ENCODE peak calls at places on chromosomes 12 and 14, in ten cellular contexts. One of them, this sample, is unnamed.

GRCh38 chr12:124904306-124905098 is 9.9 kb downstream of the UBC start:
- ATAC-seq in lower lobe of right lung: peak
- ATAC-seq in activated CD8-positive, alpha-beta T cell treated with anti-CD3 and anti-CD28 coated beads for 36 hours: no peak
- ATAC-seq in effector memory CD8-positive, alpha-beta T cell: no peak
- ATAC-seq in left lung: peak
- ATAC-seq in stimulated activated naive CD8-positive, alpha-beta T cell treated with anti-CD3 and anti-CD28 coated beads, Interleukin-15, amount 100 ng/mL, for 72 hours: no peak
- ATAC-seq in heart right ventricle: peak
- ATAC-seq in naive B cell: no peak
- ATAC-seq in central memory CD8-positive, alpha-beta T cell: no peak
- ATAC-seq in heart left ventricle: peak
- ATAC-seq in this sample: no peak

GRCh38 chr12:8629486-8630033 is 16.9 kb upstream of the AICDA start:
- ATAC-seq in lower lobe of right lung: no peak
- ATAC-seq in activated CD8-positive, alpha-beta T cell treated with anti-CD3 and anti-CD28 coated beads for 36 hours: peak
- ATAC-seq in effector memory CD8-positive, alpha-beta T cell: no peak
- ATAC-seq in left lung: no peak
- ATAC-seq in stimulated activated naive CD8-positive, alpha-beta T cell treated with anti-CD3 and anti-CD28 coated beads, Interleukin-15, amount 100 ng/mL, for 72 hours: peak
- ATAC-seq in heart right ventricle: no peak
- ATAC-seq in naive B cell: peak
- ATAC-seq in central memory CD8-positive, alpha-beta T cell: no peak
- ATAC-seq in heart left ventricle: no peak
- ATAC-seq in this sample: peak

GRCh38 chr12:77995436-77996167 is 164.9 kb downstream of the NAV3 start:
- ATAC-seq in lower lobe of right lung: no peak
- ATAC-seq in activated CD8-positive, alpha-beta T cell treated with anti-CD3 and anti-CD28 coated beads for 36 hours: peak
- ATAC-seq in effector memory CD8-positive, alpha-beta T cell: no peak
- ATAC-seq in left lung: no peak
- ATAC-seq in stimulated activated naive CD8-positive, alpha-beta T cell treated with anti-CD3 and anti-CD28 coated beads, Interleukin-15, amount 100 ng/mL, for 72 hours: peak
- ATAC-seq in heart right ventricle: no peak
- ATAC-seq in naive B cell: no peak
- ATAC-seq in central memory CD8-positive, alpha-beta T cell: no peak
- ATAC-seq in heart left ventricle: no peak
- ATAC-seq in this sample: peak

GRCh38 chr12:132446535-132447326 is 43.2 kb upstream of the FBRSL1 start:
- ATAC-seq in lower lobe of right lung: no peak
- ATAC-seq in activated CD8-positive, alpha-beta T cell treated with anti-CD3 and anti-CD28 coated beads for 36 hours: no peak
- ATAC-seq in effector memory CD8-positive, alpha-beta T cell: no peak
- ATAC-seq in left lung: no peak
- ATAC-seq in stimulated activated naive CD8-positive, alpha-beta T cell treated with anti-CD3 and anti-CD28 coated beads, Interleukin-15, amount 100 ng/mL, for 72 hours: no peak
- ATAC-seq in heart right ventricle: no peak
- ATAC-seq in naive B cell: no peak
- ATAC-seq in central memory CD8-positive, alpha-beta T cell: no peak
- ATAC-seq in heart left ventricle: no peak
- ATAC-seq in this sample: no peak

GRCh38 chr14:32327255-32327961 is 1.7 kb upstream of the AKAP6 start:
- ATAC-seq in lower lobe of right lung: no peak
- ATAC-seq in activated CD8-positive, alpha-beta T cell treated with anti-CD3 and anti-CD28 coated beads for 36 hours: peak
- ATAC-seq in effector memory CD8-positive, alpha-beta T cell: no peak
- ATAC-seq in left lung: no peak
- ATAC-seq in stimulated activated naive CD8-positive, alpha-beta T cell treated with anti-CD3 and anti-CD28 coated beads, Interleukin-15, amount 100 ng/mL, for 72 hours: peak
- ATAC-seq in heart right ventricle: no peak
- ATAC-seq in naive B cell: no peak
- ATAC-seq in central memory CD8-positive, alpha-beta T cell: no peak
- ATAC-seq in heart left ventricle: peak
- ATAC-seq in this sample: no peak

GRCh38 chr14:95322646-95323045 is 2.9 kb upstream of the CLMN start:
- ATAC-seq in lower lobe of right lung: no peak
- ATAC-seq in activated CD8-positive, alpha-beta T cell treated with anti-CD3 and anti-CD28 coated beads for 36 hours: no peak
- ATAC-seq in effector memory CD8-positive, alpha-beta T cell: no peak
- ATAC-seq in left lung: no peak
- ATAC-seq in stimulated activated naive CD8-positive, alpha-beta T cell treated with anti-CD3 and anti-CD28 coated beads, Interleukin-15, amount 100 ng/mL, for 72 hours: no peak
- ATAC-seq in heart right ventricle: no peak
- ATAC-seq in naive B cell: no peak
- ATAC-seq in central memory CD8-positive, alpha-beta T cell: no peak
- ATAC-seq in heart left ventricle: no peak
- ATAC-seq in this sample: no peak

GRCh38 chr14:104264495-104265265 is 126.3 kb downstream of the KIF26A start:
- ATAC-seq in lower lobe of right lung: no peak
- ATAC-seq in activated CD8-positive, alpha-beta T cell treated with anti-CD3 and anti-CD28 coated beads for 36 hours: no peak
- ATAC-seq in effector memory CD8-positive, alpha-beta T cell: no peak
- ATAC-seq in left lung: no peak
- ATAC-seq in stimulated activated naive CD8-positive, alpha-beta T cell treated with anti-CD3 and anti-CD28 coated beads, Interleukin-15, amount 100 ng/mL, for 72 hours: no peak
- ATAC-seq in heart right ventricle: no peak
- ATAC-seq in naive B cell: no peak
- ATAC-seq in central memory CD8-positive, alpha-beta T cell: no peak
- ATAC-seq in heart left ventricle: no peak
- ATAC-seq in this sample: no peak

GRCh38 chr12:71981149-71981548 is 42.5 kb downstream of the TPH2 start:
- ATAC-seq in lower lobe of right lung: no peak
- ATAC-seq in activated CD8-positive, alpha-beta T cell treated with anti-CD3 and anti-CD28 coated beads for 36 hours: no peak
- ATAC-seq in effector memory CD8-positive, alpha-beta T cell: no peak
- ATAC-seq in left lung: no peak
- ATAC-seq in stimulated activated naive CD8-positive, alpha-beta T cell treated with anti-CD3 and anti-CD28 coated beads, Interleukin-15, amount 100 ng/mL, for 72 hours: no peak
- ATAC-seq in heart right ventricle: no peak
- ATAC-seq in naive B cell: no peak
- ATAC-seq in central memory CD8-positive, alpha-beta T cell: no peak
- ATAC-seq in heart left ventricle: no peak
- ATAC-seq in this sample: no peak

GRCh38 chr14:68216072-68216471 is 396.5 kb downstream of the RAD51B start:
- ATAC-seq in lower lobe of right lung: no peak
- ATAC-seq in activated CD8-positive, alpha-beta T cell treated with anti-CD3 and anti-CD28 coated beads for 36 hours: no peak
- ATAC-seq in effector memory CD8-positive, alpha-beta T cell: no peak
- ATAC-seq in left lung: no peak
- ATAC-seq in stimulated activated naive CD8-positive, alpha-beta T cell treated with anti-CD3 and anti-CD28 coated beads, Interleukin-15, amount 100 ng/mL, for 72 hours: no peak
- ATAC-seq in heart right ventricle: no peak
- ATAC-seq in naive B cell: no peak
- ATAC-seq in central memory CD8-positive, alpha-beta T cell: no peak
- ATAC-seq in heart left ventricle: no peak
- ATAC-seq in this sample: no peak

GRCh38 chr14:56300495-56300894 is 182.3 kb downstream of the PELI2 start:
- ATAC-seq in lower lobe of right lung: no peak
- ATAC-seq in activated CD8-positive, alpha-beta T cell treated with anti-CD3 and anti-CD28 coated beads for 36 hours: no peak
- ATAC-seq in effector memory CD8-positive, alpha-beta T cell: no peak
- ATAC-seq in left lung: no peak
- ATAC-seq in stimulated activated naive CD8-positive, alpha-beta T cell treated with anti-CD3 and anti-CD28 coated beads, Interleukin-15, amount 100 ng/mL, for 72 hours: no peak
- ATAC-seq in heart right ventricle: no peak
- ATAC-seq in naive B cell: no peak
- ATAC-seq in central memory CD8-positive, alpha-beta T cell: no peak
- ATAC-seq in heart left ventricle: no peak
- ATAC-seq in this sample: no peak

GRCh38 chr12:15701721-15702156 is 87.4 kb downstream of the EPS8 start:
- ATAC-seq in lower lobe of right lung: peak
- ATAC-seq in activated CD8-positive, alpha-beta T cell treated with anti-CD3 and anti-CD28 coated beads for 36 hours: peak
- ATAC-seq in effector memory CD8-positive, alpha-beta T cell: no peak
- ATAC-seq in left lung: peak
- ATAC-seq in stimulated activated naive CD8-positive, alpha-beta T cell treated with anti-CD3 and anti-CD28 coated beads, Interleukin-15, amount 100 ng/mL, for 72 hours: peak
- ATAC-seq in heart right ventricle: peak
- ATAC-seq in naive B cell: no peak
- ATAC-seq in central memory CD8-positive, alpha-beta T cell: no peak
- ATAC-seq in heart left ventricle: peak
- ATAC-seq in this sample: no peak

GRCh38 chr12:6850796-6851152 is 312 bp downstream of the CDCA3 start:
- ATAC-seq in lower lobe of right lung: no peak
- ATAC-seq in activated CD8-positive, alpha-beta T cell treated with anti-CD3 and anti-CD28 coated beads for 36 hours: no peak
- ATAC-seq in effector memory CD8-positive, alpha-beta T cell: no peak
- ATAC-seq in left lung: no peak
- ATAC-seq in stimulated activated naive CD8-positive, alpha-beta T cell treated with anti-CD3 and anti-CD28 coated beads, Interleukin-15, amount 100 ng/mL, for 72 hours: no peak
- ATAC-seq in heart right ventricle: no peak
- ATAC-seq in naive B cell: no peak
- ATAC-seq in central memory CD8-positive, alpha-beta T cell: no peak
- ATAC-seq in heart left ventricle: no peak
- ATAC-seq in this sample: no peak

GRCh38 chr14:65170768-65171251 is 68.5 kb upstream of the MAX start:
- ATAC-seq in lower lobe of right lung: peak
- ATAC-seq in activated CD8-positive, alpha-beta T cell treated with anti-CD3 and anti-CD28 coated beads for 36 hours: peak
- ATAC-seq in effector memory CD8-positive, alpha-beta T cell: peak
- ATAC-seq in left lung: peak
- ATAC-seq in stimulated activated naive CD8-positive, alpha-beta T cell treated with anti-CD3 and anti-CD28 coated beads, Interleukin-15, amount 100 ng/mL, for 72 hours: peak
- ATAC-seq in heart right ventricle: peak
- ATAC-seq in naive B cell: peak
- ATAC-seq in central memory CD8-positive, alpha-beta T cell: peak
- ATAC-seq in heart left ventricle: peak
- ATAC-seq in this sample: peak

GRCh38 chr12:75969768-75970167 is 61.8 kb downstream of the PHLDA1 start:
- ATAC-seq in lower lobe of right lung: peak
- ATAC-seq in activated CD8-positive, alpha-beta T cell treated with anti-CD3 and anti-CD28 coated beads for 36 hours: peak
- ATAC-seq in effector memory CD8-positive, alpha-beta T cell: no peak
- ATAC-seq in left lung: peak
- ATAC-seq in stimulated activated naive CD8-positive, alpha-beta T cell treated with anti-CD3 and anti-CD28 coated beads, Interleukin-15, amount 100 ng/mL, for 72 hours: no peak
- ATAC-seq in heart right ventricle: no peak
- ATAC-seq in naive B cell: no peak
- ATAC-seq in central memory CD8-positive, alpha-beta T cell: no peak
- ATAC-seq in heart left ventricle: peak
- ATAC-seq in this sample: no peak

GRCh38 chr12:30753233-30753632 is 1.5 kb downstream of the CAPRIN2 start:
- ATAC-seq in lower lobe of right lung: no peak
- ATAC-seq in activated CD8-positive, alpha-beta T cell treated with anti-CD3 and anti-CD28 coated beads for 36 hours: no peak
- ATAC-seq in effector memory CD8-positive, alpha-beta T cell: no peak
- ATAC-seq in left lung: no peak
- ATAC-seq in stimulated activated naive CD8-positive, alpha-beta T cell treated with anti-CD3 and anti-CD28 coated beads, Interleukin-15, amount 100 ng/mL, for 72 hours: no peak
- ATAC-seq in heart right ventricle: no peak
- ATAC-seq in naive B cell: no peak
- ATAC-seq in central memory CD8-positive, alpha-beta T cell: no peak
- ATAC-seq in heart left ventricle: no peak
- ATAC-seq in this sample: no peak

GRCh38 chr12:8593246-8593645 is 19.4 kb downstream of the AICDA start:
- ATAC-seq in lower lobe of right lung: no peak
- ATAC-seq in activated CD8-positive, alpha-beta T cell treated with anti-CD3 and anti-CD28 coated beads for 36 hours: no peak
- ATAC-seq in effector memory CD8-positive, alpha-beta T cell: no peak
- ATAC-seq in left lung: no peak
- ATAC-seq in stimulated activated naive CD8-positive, alpha-beta T cell treated with anti-CD3 and anti-CD28 coated beads, Interleukin-15, amount 100 ng/mL, for 72 hours: no peak
- ATAC-seq in heart right ventricle: no peak
- ATAC-seq in naive B cell: no peak
- ATAC-seq in central memory CD8-positive, alpha-beta T cell: no peak
- ATAC-seq in heart left ventricle: no peak
- ATAC-seq in this sample: no peak

GRCh38 chr12:98743362-98743953 is 98.4 kb downstream of the APAF1 start:
- ATAC-seq in lower lobe of right lung: no peak
- ATAC-seq in activated CD8-positive, alpha-beta T cell treated with anti-CD3 and anti-CD28 coated beads for 36 hours: peak
- ATAC-seq in effector memory CD8-positive, alpha-beta T cell: peak
- ATAC-seq in left lung: no peak
- ATAC-seq in stimulated activated naive CD8-positive, alpha-beta T cell treated with anti-CD3 and anti-CD28 coated beads, Interleukin-15, amount 100 ng/mL, for 72 hours: peak
- ATAC-seq in heart right ventricle: no peak
- ATAC-seq in naive B cell: no peak
- ATAC-seq in central memory CD8-positive, alpha-beta T cell: no peak
- ATAC-seq in heart left ventricle: no peak
- ATAC-seq in this sample: no peak

GRCh38 chr14:30283822-30284446 is 275.0 kb upstream of the G2E3 start:
- ATAC-seq in lower lobe of right lung: peak
- ATAC-seq in activated CD8-positive, alpha-beta T cell treated with anti-CD3 and anti-CD28 coated beads for 36 hours: no peak
- ATAC-seq in effector memory CD8-positive, alpha-beta T cell: no peak
- ATAC-seq in left lung: peak
- ATAC-seq in stimulated activated naive CD8-positive, alpha-beta T cell treated with anti-CD3 and anti-CD28 coated beads, Interleukin-15, amount 100 ng/mL, for 72 hours: no peak
- ATAC-seq in heart right ventricle: no peak
- ATAC-seq in naive B cell: no peak
- ATAC-seq in central memory CD8-positive, alpha-beta T cell: no peak
- ATAC-seq in heart left ventricle: no peak
- ATAC-seq in this sample: no peak

GRCh38 chr12:25072901-25073645 is 121.9 kb downstream of the DNAI7 start:
- ATAC-seq in lower lobe of right lung: peak
- ATAC-seq in activated CD8-positive, alpha-beta T cell treated with anti-CD3 and anti-CD28 coated beads for 36 hours: no peak
- ATAC-seq in effector memory CD8-positive, alpha-beta T cell: no peak
- ATAC-seq in left lung: peak
- ATAC-seq in stimulated activated naive CD8-positive, alpha-beta T cell treated with anti-CD3 and anti-CD28 coated beads, Interleukin-15, amount 100 ng/mL, for 72 hours: no peak
- ATAC-seq in heart right ventricle: no peak
- ATAC-seq in naive B cell: peak
- ATAC-seq in central memory CD8-positive, alpha-beta T cell: no peak
- ATAC-seq in heart left ventricle: no peak
- ATAC-seq in this sample: no peak

This sample was measured in stimulated activated memory B cell treated with anti-CD40 and anti-IgM and Interleukin-4, amounts not matched to agents 10 μg/mL and 1 μg/mL and 100 μg/mL, for 72 hours.